ENCODE peak calls at places on chromosomes 13 and 19, in six cellular contexts. A is GM12878, H is HepG2, V is HCT116, K is K562, D is H1. W is an unnamed sample.

GRCh38 chr13:41720839-41721561 is 239.9 kb downstream of the VWA8 start:
- DNase-seq in K (no peak), A (no peak), D (no peak), V (no peak), H (no peak), W (no peak)

GRCh38 chr19:55544776-55545439 is 435 bp downstream of the SBK3 start:
- DNase-seq in D (no peak), K (peak; percentile 86), A (no peak), H (peak; percentile 35), V (no peak), W (no peak)

GRCh38 chr13:43307921-43308433 is 284.6 kb downstream of the DNAJC15 start:
- DNase-seq in V (no peak), D (no peak), A (peak; percentile 68), H (peak; percentile 86), K (no peak), W (no peak)

GRCh38 chr19:18204394-18205179 is 745 bp upstream of the RAB3A start:
- DNase-seq in V (no peak), A (no peak), K (peak; percentile 79), H (no peak), D (peak; percentile 85), W (peak; percentile 64)

GRCh38 chr19:3585301-3586123 is at the start of gene GIPC3:
- DNase-seq in V (no peak), A (no peak), K (peak; percentile 48), H (no peak), D (peak; percentile 70), W (no peak)

GRCh38 chr19:2115324-2115723 is 18.6 kb downstream of the IZUMO4 start:
- DNase-seq in K (no peak), A (no peak), H (no peak), D (no peak), V (no peak), W (no peak)

GRCh38 chr19:40136818-40137217 is 46.1 kb upstream of the ZNF780A start:
- DNase-seq in D (no peak), H (no peak), K (no peak), A (no peak), V (no peak), W (no peak)

GRCh38 chr13:103772576-103772975 is 706.4 kb upstream of the SLC10A2 start:
- DNase-seq in A (no peak), H (peak; percentile 3), V (no peak), K (no peak), D (no peak), W (no peak)

GRCh38 chr19:4446801-4447200 is 10.8 kb downstream of the UBXN6 start:
- DNase-seq in K (no peak), D (no peak), A (no peak), H (no peak), V (no peak), W (no peak)

GRCh38 chr13:48144413-48145035 is 49.6 kb upstream of the MED4 start:
- DNase-seq in A (no peak), H (no peak), D (no peak), V (no peak), K (no peak), W (no peak)

GRCh38 chr13:24271611-24272451 is 37.5 kb upstream of the C1QTNF9 start:
- DNase-seq in D (no peak), K (no peak), A (peak; percentile 70), V (no peak), H (peak; percentile 68), W (no peak)

DNA sequence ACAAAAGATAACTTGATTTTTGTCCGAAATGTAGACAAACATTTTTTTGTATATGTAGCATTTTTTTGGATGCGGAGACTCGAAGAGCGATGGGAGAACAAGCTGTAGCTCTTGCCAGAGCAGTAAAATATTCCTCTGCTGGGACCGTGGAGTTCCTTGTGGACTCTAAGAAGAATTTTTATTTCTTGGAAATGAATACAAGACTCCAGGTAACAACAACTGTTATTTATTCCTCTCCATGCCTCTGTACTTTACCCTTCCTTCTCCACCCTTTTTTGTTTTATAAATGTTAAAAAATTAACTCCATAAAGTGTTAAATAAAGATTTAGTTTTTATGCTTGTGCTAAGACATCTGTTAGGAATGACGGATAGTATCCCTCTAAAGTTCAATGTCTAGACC is 184.2 kb downstream of the PCCA start:
- DNase-seq in A (no peak), D (no peak), V (no peak), H (no peak), K (no peak), W (no peak)
- TF ChIP-seq ZNF274 in A (no peak), D (no peak), V (no peak), H (no peak), K (no peak), W (no peak)

GRCh38 chr13:52165410-52165809 is 6.0 kb upstream of the NEK3 start:
- DNase-seq in V (no peak), D (no peak), H (no peak), K (peak; percentile 28), A (no peak), W (no peak)
- H3K4me1 ChIP-seq in V (peaks cover 20% of the 10 kb centered on the region), D (no peaks in the 10 kb centered on the region), H (peaks cover 55% of the 10 kb centered on the region), K (peaks cover 9% of the 10 kb centered on the region), A (no peaks in the 10 kb centered on the region), W (no peaks in the 10 kb centered on the region)

DNA sequence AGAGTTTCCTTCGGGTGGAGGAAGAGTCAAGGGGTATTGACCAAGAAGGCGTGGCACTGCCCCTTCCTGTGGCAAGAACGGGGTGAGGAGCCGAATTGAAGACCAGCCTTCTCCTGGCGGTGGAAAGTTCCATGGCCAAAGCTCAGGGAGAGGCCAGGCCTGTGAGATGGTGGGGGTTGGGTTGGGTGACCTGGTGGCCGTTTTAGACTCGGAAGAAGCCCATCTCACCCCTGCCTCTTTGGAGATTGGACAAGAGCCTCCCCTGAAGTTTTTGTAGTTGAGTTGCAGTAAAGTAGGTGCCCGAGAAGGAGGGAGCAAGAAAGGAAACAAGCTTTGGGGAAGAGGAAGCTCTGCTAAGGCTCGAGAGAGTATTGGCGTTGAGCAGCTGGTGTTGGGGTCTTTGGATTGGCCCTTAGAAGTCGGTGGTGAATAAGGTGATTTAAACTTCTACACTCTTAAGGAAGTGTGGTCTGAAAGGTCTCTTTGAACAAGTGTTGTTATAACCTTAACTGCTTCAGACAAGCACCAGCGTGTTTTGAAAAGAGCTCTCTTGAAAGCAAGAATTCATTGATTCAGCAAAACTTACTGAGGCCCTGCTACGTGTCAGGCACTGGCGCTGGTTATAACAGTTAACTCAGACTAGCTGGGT is 964 bp downstream of the SPINT2 start:
- DNase-seq in D (no peak), A (no peak), H (no peak), K (no peak), V (no peak), W (no peak)
- TF ChIP-seq ZNF274 in D (no peak), A (no peak), H (no peak), K (no peak), V (no peak), W (no peak)

GRCh38 chr19:10625762-10626138 is 397 bp downstream of the SLC44A2 start:
- DNase-seq in V (no peak), D (no peak), H (no peak), A (no peak), K (no peak), W (no peak)

GRCh38 chr19:10621966-10622365 is 3.4 kb upstream of the SLC44A2 start:
- DNase-seq in K (no peak), A (no peak), V (no peak), D (no peak), H (no peak), W (no peak)

GRCh38 chr19:10625003-10625761 is at the start of gene SLC44A2:
- DNase-seq in K (peak; percentile 21), D (peak; percentile 90), V (peak; percentile 38), H (no peak), A (no peak), W (no peak)

GRCh38 chr19:10620786-10621185 is 4.6 kb upstream of the SLC44A2 start:
- DNase-seq in K (no peak), V (no peak), H (no peak), A (no peak), D (no peak), W (no peak)

GRCh38 chr19:10624585-10624984 is 768 bp upstream of the SLC44A2 start:
- DNase-seq in V (no peak), K (no peak), D (no peak), H (no peak), A (no peak), W (no peak)
- H3K4me1 ChIP-seq in V (peaks cover 66% of the 10 kb centered on the region), K (peaks cover 6% of the 10 kb centered on the region), D (peaks cover 4% of the 10 kb centered on the region), H (peaks cover 18% of the 10 kb centered on the region), A (no peaks in the 10 kb centered on the region), W (peaks cover 10% of the 10 kb centered on the region)

GRCh38 chr13:106121173-106121754 is 414.2 kb downstream of the EFNB2 start:
- DNase-seq in K (no peak), A (no peak), H (no peak), V (no peak), D (no peak), W (no peak)

GRCh38 chr13:106117640-106118039 is 417.8 kb downstream of the EFNB2 start:
- DNase-seq in D (no peak), H (no peak), V (no peak), A (no peak), K (no peak), W (no peak)

GRCh38 chr13:106118996-106119395 is 416.5 kb downstream of the EFNB2 start:
- DNase-seq in K (no peak), V (no peak), A (no peak), D (no peak), H (no peak), W (no peak)

GRCh38 chr13:106118050-106118449 is 417.4 kb downstream of the EFNB2 start:
- DNase-seq in K (no peak), D (no peak), A (no peak), H (no peak), V (no peak), W (no peak)

GRCh38 chr13:106122234-106122633 is 413.2 kb downstream of the EFNB2 start:
- DNase-seq in H (no peak), D (no peak), K (no peak), A (no peak), V (no peak), W (no peak)
- TF ChIP-seq ZNF274 in H (no peak), D (no peak), K (no peak), A (no peak), V (no peak), W (no peak)